ENCODE peak calls at places on chromosomes 5 and 9, in five cellular contexts. M is posterior cingulate gyrus; A is hippocampal formation; Z is stimulated activated CD8-positive, alpha-beta memory T cell treated with anti-CD3 and anti-CD28 coated beads, Interleukin-15, amount 100 ng/mL, for 4 hours; V is nephron progenitor cell. N is an unnamed sample.

GRCh38 chr5:178387061-178387855 is 154.7 kb upstream of the PHYKPL start:
- DNase-seq in A (no peak), Z (no peak), M (no peak), V (no peak), N (no peak)

GRCh38 chr5:177086918-177087706 is 397 bp downstream of the FGFR4 start:
- DNase-seq in Z (peak), A (no peak), M (no peak), V (peak), N (peak)

GRCh38 chr9:87381746-87382145 is 115.9 kb upstream of the DAPK1 start:
- DNase-seq in A (no peak), M (no peak), Z (no peak), V (no peak), N (no peak)

GRCh38 chr5:38382898-38383297 is 124.5 kb downstream of the EGFLAM start:
- DNase-seq in A (peak), M (peak), V (peak), Z (no peak), N (peak)

GRCh38 chr9:68574150-68574549 is 33.5 kb upstream of the TMEM252 start:
- DNase-seq in Z (no peak), A (no peak), V (no peak), M (no peak), N (no peak)

GRCh38 chr9:86713970-86714369 is 233.3 kb downstream of the GAS1 start:
- DNase-seq in Z (no peak), M (no peak), V (no peak), A (no peak), N (no peak)

GRCh38 chr9:69136185-69136584 is 37.9 kb upstream of the TJP2 start:
- DNase-seq in A (no peak), M (no peak), V (no peak), Z (no peak), N (no peak)

GRCh38 chr5:110900829-110901228 is 162.0 kb downstream of the SLC25A46 start:
- DNase-seq in A (no peak), M (no peak), Z (no peak), V (no peak), N (no peak)

GRCh38 chr5:143985832-143986485 is 174.0 kb downstream of the HMHB1 start:
- DNase-seq in A (no peak), V (no peak), Z (no peak), M (no peak), N (no peak)

GRCh38 chr9:15501179-15501578 is 9.6 kb downstream of the PSIP1 start:
- DNase-seq in V (no peak), Z (no peak), M (no peak), A (no peak), N (peak)

GRCh38 chr5:135211791-135212190 is 177.8 kb upstream of the PITX1 start:
- DNase-seq in Z (no peak), A (no peak), V (no peak), M (no peak), N (no peak)

GRCh38 chr5:14914603-14915277 is 43.2 kb upstream of the ANKH start:
- DNase-seq in V (no peak), A (no peak), M (no peak), Z (no peak), N (no peak)

GRCh38 chr5:139103762-139104161 is 94.4 kb downstream of the SIL1 start:
- DNase-seq in A (no peak), M (no peak), V (no peak), Z (no peak), N (no peak)

GRCh38 chr5:71932131-71932635 is 175.1 kb upstream of the MAP1B start:
- DNase-seq in A (no peak), M (no peak), V (no peak), Z (no peak), N (no peak)

GRCh38 chr9:79127661-79128060 is 444.1 kb upstream of the TLE4 start:
- DNase-seq in Z (no peak), V (no peak), A (no peak), M (no peak), N (no peak)

GRCh38 chr5:82749453-82749852 is 327.7 kb downstream of the TMEM167A start:
- DNase-seq in A (peak), M (no peak), V (no peak), Z (no peak), N (no peak)

GRCh38 chr9:132309056-132309455 is 45.7 kb downstream of the SETX start:
- DNase-seq in A (no peak), Z (no peak), V (no peak), M (no peak), N (no peak)

GRCh38 chr9:3768698-3769458 is 243.1 kb upstream of the RFX3 start:
- DNase-seq in Z (no peak), A (no peak), V (no peak), M (no peak), N (no peak)

GRCh38 chr5:127785098-127785927 is 82.1 kb downstream of the CCDC192 start:
- DNase-seq in V (no peak), Z (no peak), A (no peak), M (no peak), N (no peak)

GRCh38 chr5:178319541-178320041 is 87.0 kb upstream of the PHYKPL start:
- DNase-seq in V (no peak), Z (no peak), A (no peak), M (no peak), N (no peak)

GRCh38 chr9:115694014-115694413 is 459.6 kb upstream of the PAPPA start:
- DNase-seq in Z (no peak), A (no peak), V (peak), M (no peak), N (no peak)

GRCh38 chr5:58040851-58041250 is 419.0 kb downstream of the PLK2 start:
- DNase-seq in Z (no peak), M (no peak), V (no peak), A (no peak), N (no peak)

GRCh38 chr5:131679911-131680310 is 44.9 kb upstream of the RAPGEF6 start:
- DNase-seq in M (no peak), V (no peak), A (no peak), Z (no peak), N (no peak)

GRCh38 chr5:158852622-158853021 is 247.1 kb downstream of the EBF1 start:
- DNase-seq in V (no peak), A (no peak), M (no peak), Z (no peak), N (no peak)

GRCh38 chr5:35114698-35115097 is 66.9 kb upstream of the AGXT2 start:
- DNase-seq in Z (no peak), V (no peak), M (no peak), A (no peak), N (no peak)

GRCh38 chr5:157560560-157560959 is 15.0 kb downstream of the ADAM19 start:
- DNase-seq in Z (no peak), V (no peak), A (no peak), M (no peak), N (no peak)

GRCh38 chr9:116494815-116495634 is 192.1 kb upstream of the TRIM32 start:
- DNase-seq in A (no peak), M (no peak), Z (no peak), V (peak), N (peak)

GRCh38 chr5:137731201-137731600 is 4.7 kb downstream of the KLHL3 start:
- DNase-seq in Z (no peak), V (no peak), M (no peak), A (no peak), N (no peak)

GRCh38 chr9:21994996-21995651 is 533 bp downstream of the CDKN2B-AS1 start:
- DNase-seq in Z (peak), V (peak), A (peak), M (no peak), N (peak)

GRCh38 chr5:177496111-177497010 is 1.0 kb downstream of the PDLIM7 start:
- DNase-seq in A (no peak), Z (no peak), V (peak), M (no peak), N (no peak)

GRCh38 chr9:127977877-127978647 is 2.7 kb downstream of the EEIG1 start:
- DNase-seq in Z (no peak), V (peak), A (no peak), M (no peak), N (no peak)

GRCh38 chr5:170501931-170502330 is 1.9 kb upstream of the KCNIP1 start:
- DNase-seq in Z (no peak), M (no peak), V (no peak), A (no peak), N (no peak)

GRCh38 chr9:84953797-84954695 is 284.5 kb downstream of the NTRK2 start:
- DNase-seq in V (peak), Z (no peak), A (peak), M (peak), N (peak)

GRCh38 chr5:74073257-74073656 is 447.3 kb downstream of the ARHGEF28 start:
- DNase-seq in M (no peak), Z (no peak), A (no peak), V (no peak), N (no peak)

GRCh38 chr5:52853573-52854163 is 66.0 kb downstream of the ITGA1 start:
- DNase-seq in Z (no peak), A (no peak), V (no peak), M (no peak), N (no peak)

GRCh38 chr9:137369911-137370630 is 52.9 kb downstream of the EXD3 start:
- DNase-seq in M (no peak), A (no peak), Z (no peak), V (no peak), N (no peak)

GRCh38 chr5:64166201-64166959 is 737 bp downstream of the RNF180 start:
- DNase-seq in A (peak), Z (no peak), M (no peak), V (no peak), N (no peak)

GRCh38 chr5:56278267-56278826 is 45.2 kb upstream of the ANKRD55 start:
- DNase-seq in Z (no peak), M (no peak), A (no peak), V (peak), N (no peak)

GRCh38 chr9:37746448-37747270 is 6.9 kb upstream of the TRMT10B start:
- DNase-seq in A (no peak), Z (no peak), V (no peak), M (no peak), N (no peak)

GRCh38 chr9:107948086-107948485 is 458.5 kb upstream of the KLF4 start:
- DNase-seq in V (no peak), M (no peak), A (no peak), Z (no peak), N (no peak)

N was measured in NCI-H2029 treated with DMSO at 0.1 percent for 48 hours.